ENCODE peak calls at places on chromosomes 3 and 15, in four cellular contexts. P, K, G and M are unnamed samples.

GRCh38 chr3:58173670-58174472 is 36.9 kb downstream of the DNASE1L3 start:
- DNase-seq in P (no peak), G (peak), K (peak), M (peak)

GRCh38 chr3:171088984-171089754 is 62.6 kb upstream of the SLC2A2 start:
- DNase-seq in P (no peak), G (no peak), K (no peak), M (no peak)

GRCh38 chr3:79086514-79086913 is 681.3 kb downstream of the ROBO1 start:
- DNase-seq in G (peak), K (peak), P (peak), M (peak)

GRCh38 chr3:195095704-195096036 is 175.3 kb downstream of the XXYLT1 start:
- DNase-seq in G (no peak), K (no peak), P (no peak), M (no peak)

GRCh38 chr15:27468151-27468556 is 497.2 kb downstream of the GABRG3 start:
- DNase-seq in K (no peak), P (no peak), G (no peak), M (no peak)

GRCh38 chr3:79040701-79041100 is 727.1 kb downstream of the ROBO1 start:
- DNase-seq in K (no peak), P (no peak), G (no peak), M (no peak)

GRCh38 chr3:132805071-132805470 is 82.9 kb upstream of the NPHP3 start:
- DNase-seq in G (no peak), K (no peak), P (no peak), M (no peak)

GRCh38 chr15:73851679-73852078 is 21.7 kb upstream of the TBC1D21 start:
- DNase-seq in P (peak), K (peak), G (peak), M (no peak)

GRCh38 chr3:194267744-194268658 is 83.1 kb downstream of the CPN2 start:
- DNase-seq in G (no peak), P (no peak), K (no peak), M (no peak)

GRCh38 chr15:81297147-81297572 is 26.8 kb downstream of the STARD5 start:
- DNase-seq in K (no peak), G (no peak), P (no peak), M (no peak)

GRCh38 chr15:20341901-20342605 is 199.5 kb downstream of the GOLGA6L6 start:
- DNase-seq in K (peak), P (no peak), G (peak), M (peak)

GRCh38 chr15:74763416-74763815 is 14.8 kb downstream of the CYP1A2 start:
- DNase-seq in G (no peak), K (no peak), P (no peak), M (no peak)

GRCh38 chr3:132228923-132229322 is 88.3 kb upstream of the ACP3 start:
- DNase-seq in P (no peak), G (no peak), K (no peak), M (no peak)

DNA sequence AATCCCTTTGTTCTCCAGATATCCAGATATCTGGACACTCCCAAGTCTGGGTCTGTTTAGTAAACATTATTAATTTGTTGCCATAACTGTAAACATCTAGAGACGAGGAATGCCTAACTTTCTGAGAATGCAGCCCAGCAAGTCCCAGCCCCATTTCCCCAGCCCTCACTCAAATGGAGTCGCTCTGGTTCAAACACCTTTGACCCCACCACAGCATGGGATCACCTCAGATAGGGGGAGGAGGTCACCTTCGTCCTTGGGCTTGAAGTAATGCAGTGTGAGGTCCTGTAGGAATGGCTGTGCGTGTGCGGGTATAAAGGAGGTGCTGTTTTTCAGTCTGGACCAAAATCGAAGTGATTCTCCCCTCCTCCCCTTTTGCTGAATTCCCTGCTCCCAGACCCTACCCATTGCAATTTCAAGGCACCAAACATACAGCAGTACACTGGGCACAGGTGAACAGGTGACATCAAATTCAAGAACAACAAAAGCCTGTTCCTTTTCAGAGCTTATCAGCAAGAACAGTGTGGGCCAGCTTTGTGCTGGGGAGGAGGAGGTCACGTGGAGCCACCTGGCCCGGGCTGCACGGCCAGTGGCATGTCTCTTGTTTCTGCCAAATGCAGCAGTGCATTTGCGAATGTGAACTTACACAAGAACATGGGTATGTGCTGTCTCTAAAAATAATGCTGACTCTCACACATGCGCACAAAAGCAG is 57.5 kb upstream of the TRPM1 start:
- DNase-seq in P (no peak), G (no peak), K (no peak), M (no peak)
- H3K27ac ChIP-seq in P (no peak), G (no peak), K (no peak), M (no peak)

DNA sequence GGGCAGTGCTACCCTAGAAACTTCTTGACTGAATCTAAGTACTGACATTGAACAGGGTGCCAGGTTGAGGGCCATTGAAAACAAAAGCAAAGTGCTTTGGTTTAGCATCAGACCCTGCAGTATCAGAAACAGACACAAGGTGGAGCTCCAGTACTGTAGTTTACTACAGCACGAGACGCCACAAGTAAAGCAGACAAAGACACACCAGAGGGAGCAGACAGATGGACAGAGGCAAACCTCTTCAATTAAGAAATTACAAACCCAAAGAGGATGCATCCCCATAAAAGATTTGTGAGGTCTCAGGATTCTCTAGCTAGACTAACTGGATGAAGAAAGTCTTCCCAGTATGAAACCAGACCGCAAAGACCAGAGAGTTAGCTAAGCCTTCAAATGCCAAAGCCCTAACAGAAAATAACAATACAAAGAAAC is 16.6 kb downstream of the TOP2B start:
- DNase-seq in K (peak), G (peak), P (peak), M (peak)
- H3K27ac ChIP-seq in K (no peak), G (peak), P (no peak), M (peak)

GRCh38 chr3:191356586-191357439 is 26.5 kb upstream of the UTS2B start:
- DNase-seq in G (peak), P (no peak), K (no peak), M (no peak)
- H3K27ac ChIP-seq in G (peak), P (no peak), K (no peak), M (no peak)

GRCh38 chr3:17261627-17262369 is 377.0 kb downstream of the PLCL2 start:
- DNase-seq in P (no peak), G (no peak), K (no peak), M (no peak)
- H3K27ac ChIP-seq in P (no peak), G (no peak), K (no peak), M (no peak)

DNA sequence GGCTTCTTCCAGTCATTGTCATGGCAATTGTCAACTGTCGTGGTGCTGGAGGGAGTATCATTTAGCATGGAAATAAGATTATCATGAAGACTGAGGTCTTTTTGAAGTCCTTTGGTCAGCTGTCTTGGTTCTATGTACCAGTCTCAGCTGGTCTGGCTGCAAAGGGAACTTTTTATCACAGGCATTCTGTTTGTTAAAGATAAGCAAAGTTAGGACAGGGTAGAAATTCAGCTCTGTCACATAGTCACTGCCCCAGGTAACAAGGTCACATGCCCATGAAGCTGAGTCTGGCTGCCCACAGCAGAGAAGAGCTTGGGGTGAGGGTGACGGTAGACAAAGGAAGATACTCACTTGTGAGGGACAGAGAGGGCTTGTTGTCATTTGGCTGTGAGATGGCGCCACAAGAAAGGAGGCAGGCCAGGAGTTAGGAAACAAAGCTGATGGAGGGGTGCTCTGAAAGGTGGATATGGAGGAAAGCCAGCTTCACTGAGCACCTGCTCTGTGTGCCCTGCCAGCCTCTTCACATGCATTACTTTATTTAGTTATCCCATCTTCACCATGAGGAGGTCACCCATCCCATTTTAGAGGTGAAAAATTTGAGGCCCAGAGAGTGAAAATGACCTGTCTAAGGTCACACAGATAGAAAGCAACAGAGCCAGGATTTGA is 228.1 kb upstream of the TRIM42 start:
- DNase-seq in G (no peak), K (no peak), P (no peak), M (no peak)
- H3K27ac ChIP-seq in G (no peak), K (no peak), P (no peak), M (no peak)

DNA sequence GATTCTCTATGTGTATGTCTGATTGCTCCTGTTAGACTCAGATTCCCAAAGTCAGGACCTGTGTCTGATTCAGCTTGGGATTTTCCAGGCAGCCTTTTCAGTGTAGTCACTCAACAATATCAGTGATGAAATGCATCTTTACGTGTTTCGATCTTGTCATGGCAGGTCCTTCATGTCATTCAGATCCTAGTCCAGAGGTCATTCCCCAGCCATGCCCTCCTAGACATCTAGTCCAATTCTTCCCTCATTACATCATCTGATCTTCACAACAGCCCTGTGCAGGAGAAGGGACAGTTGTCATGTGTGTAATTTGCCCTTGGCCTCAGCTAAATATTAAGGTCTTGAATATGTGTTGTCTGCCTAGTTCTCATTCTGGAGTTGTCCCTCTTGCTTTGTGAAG is 153.2 kb upstream of the NR2E3 start:
- DNase-seq in P (no peak), G (no peak), K (no peak), M (no peak)
- H3K27ac ChIP-seq in P (no peak), G (no peak), K (no peak), M (no peak)

DNA sequence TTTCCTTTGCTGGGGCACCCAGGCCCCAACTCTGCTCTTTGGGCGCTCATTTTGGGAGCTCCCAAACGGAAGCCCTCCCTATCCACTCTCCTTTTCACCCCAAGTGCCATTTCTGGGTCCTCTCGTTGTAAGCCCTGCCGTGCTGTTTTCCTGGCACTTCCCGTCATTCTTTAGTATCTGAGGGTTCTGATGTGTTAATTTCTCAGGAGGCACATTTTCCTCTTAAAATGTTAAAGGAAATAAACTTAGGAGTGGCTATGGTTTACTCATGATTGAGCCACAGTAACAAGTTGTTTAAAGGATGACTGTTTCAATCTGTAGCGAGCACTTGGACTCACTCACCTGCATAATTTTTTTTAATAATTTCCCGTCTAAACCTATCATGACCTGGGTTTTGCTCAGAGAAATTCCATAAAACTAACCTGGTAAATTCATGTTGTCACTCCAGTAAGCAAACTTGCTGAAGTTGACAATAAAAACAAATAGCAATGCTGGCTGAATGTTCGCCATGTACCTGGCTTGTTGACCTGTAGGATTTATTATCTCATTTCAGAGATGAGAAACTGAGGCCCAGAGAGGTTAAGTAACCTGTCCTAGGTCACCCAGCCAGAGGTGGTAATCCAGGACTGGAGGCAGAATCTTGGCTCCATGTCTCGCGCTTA is 10.6 kb downstream of the ALDH1A3 start:
- DNase-seq in G (no peak), K (no peak), P (no peak), M (no peak)
- H3K27ac ChIP-seq in G (no peak), K (no peak), P (no peak), M (no peak)

DNA sequence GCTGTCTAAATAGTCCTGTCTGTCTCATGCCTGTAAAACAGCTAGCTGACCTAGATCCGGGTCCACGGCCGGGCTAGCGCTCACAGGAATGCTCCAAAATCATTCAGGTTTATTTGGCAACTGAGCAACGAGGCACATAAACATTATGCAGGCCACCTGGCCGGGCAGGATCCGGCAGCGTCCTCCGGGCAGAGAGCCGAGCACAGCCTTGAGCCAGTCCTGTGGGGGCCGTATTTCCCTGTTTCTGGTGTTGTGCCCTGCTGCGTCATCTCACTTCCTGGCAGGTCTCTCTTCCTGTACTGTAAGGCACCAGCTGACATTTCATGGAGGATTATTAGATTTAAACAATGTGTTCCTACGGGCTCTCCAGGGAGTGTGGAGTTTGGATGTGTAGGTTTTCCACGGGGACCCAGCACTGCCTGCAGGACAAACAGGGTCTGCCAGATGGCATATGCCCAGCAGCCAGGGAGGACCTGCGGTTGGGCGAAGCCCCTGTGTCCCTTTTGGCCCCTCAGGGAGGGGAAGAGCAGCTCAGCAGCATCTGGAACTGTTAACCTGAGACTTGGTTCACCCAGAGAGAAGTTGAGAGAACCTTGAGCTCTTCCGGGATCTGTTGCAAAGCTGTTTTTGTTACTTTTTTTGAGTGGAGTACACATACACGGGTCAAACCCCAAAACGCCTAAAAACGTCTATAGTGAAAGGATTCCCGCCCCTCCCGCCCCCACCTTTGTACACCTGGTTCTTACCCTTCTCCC is 16.5 kb upstream of the LRRK1 start:
- DNase-seq in K (no peak), G (no peak), P (no peak), M (no peak)
- H3K27ac ChIP-seq in K (no peak), G (no peak), P (no peak), M (no peak)

GRCh38 chr3:27670619-27671018 is 51.5 kb downstream of the EOMES start:
- DNase-seq in G (no peak), K (no peak), P (no peak), M (no peak)
- H3K27ac ChIP-seq in G (no peak), K (no peak), P (no peak), M (no peak)